ENCODE peak calls at places on chromosomes 16 and 17, in six cellular contexts. O is astrocyte, L is HepG2, I is GM23248, Y is neural progenitor cell, Q is adrenal gland. B is an unnamed sample. For H3K27me3 and H3K9me3, the result is how much of the 10 kb centered on the place peaks cover.

GRCh38 chr17:61459968-61460718 is 7.9 kb downstream of the TBX4 start:
- DNase-seq in O (no peak), L (no peak), I (no peak), Y (no peak), Q (no peak), B (no peak)

GRCh38 chr16:8962393-8963009 is 1.2 kb downstream of the USP7 start:
- DNase-seq in O (no peak), L (no peak), I (peak), Y (peak), Q (no peak), B (no peak)

GRCh38 chr17:75693500-75694481 is 26.7 kb downstream of the SAP30BP start:
- DNase-seq in O (peak), L (no peak), I (peak), Y (peak), Q (peak), B (peak)

GRCh38 chr16:68246671-68247070 is 1.5 kb downstream of the PLA2G15 start:
- DNase-seq in O (no peak), L (no peak), I (peak), Y (no peak), Q (no peak), B (no peak)

GRCh38 chr17:21282231-21282630 is 2.3 kb upstream of the MAP2K3 start:
- DNase-seq in O (peak), L (no peak), I (peak), Y (no peak), Q (peak), B (peak)

GRCh38 chr17:3773511-3773910 is 27.5 kb downstream of the ITGAE start:
- DNase-seq in O (peak), L (no peak), I (peak), Y (no peak), Q (peak), B (peak)

GRCh38 chr17:41160648-41161047 is at the start of gene KRTAP4-4:
- DNase-seq in O (no peak), L (no peak), I (no peak), Y (no peak), Q (no peak), B (no peak)

GRCh38 chr17:700504-701094 is 14.0 kb downstream of the VPS53 start:
- DNase-seq in O (no peak), L (no peak), I (peak), Y (peak), Q (no peak), B (no peak)

GRCh38 chr17:49093131-49093530 is 39.4 kb upstream of the B4GALNT2 start:
- DNase-seq in O (no peak), L (no peak), I (no peak), Y (no peak), Q (no peak), B (no peak)

GRCh38 chr17:79072544-79072943 is 2.1 kb upstream of the ENGASE start:
- DNase-seq in O (no peak), L (no peak), I (no peak), Y (no peak), Q (no peak), B (no peak)

GRCh38 chr17:74659898-74660297 is 36.4 kb upstream of the CD300E start:
- DNase-seq in O (no peak), L (no peak), I (no peak), Y (no peak), Q (no peak), B (no peak)

GRCh38 chr17:61556224-61557188 is 34.5 kb downstream of the NACA2 start:
- DNase-seq in O (peak), L (no peak), I (no peak), Y (no peak), Q (no peak), B (peak)

GRCh38 chr17:77178050-77178449 is 37.3 kb downstream of the SEC14L1 start:
- DNase-seq in O (no peak), L (no peak), I (no peak), Y (no peak), Q (no peak), B (no peak)

GRCh38 chr17:38871247-38871991 is 1.6 kb downstream of the LASP1 start:
- DNase-seq in O (peak), L (peak), I (peak), Y (peak), Q (peak), B (peak)

GRCh38 chr17:49101054-49101534 is 31.5 kb upstream of the B4GALNT2 start:
- DNase-seq in O (peak), L (no peak), I (peak), Y (no peak), Q (no peak), B (no peak)

GRCh38 chr16:13014516-13014915 is 113.1 kb downstream of the SHISA9 start:
- DNase-seq in O (no peak), L (peak), I (no peak), Y (peak), Q (no peak), B (no peak)

GRCh38 chr17:28675980-28676379 is 14.0 kb downstream of the SUPT6H start:
- DNase-seq in O (no peak), L (peak), I (no peak), Y (no peak), Q (no peak), B (no peak)

GRCh38 chr17:416293-417206 is 63.9 kb upstream of the RPH3AL start:
- DNase-seq in O (no peak), L (no peak), I (no peak), Y (no peak), Q (no peak), B (no peak)

DNA sequence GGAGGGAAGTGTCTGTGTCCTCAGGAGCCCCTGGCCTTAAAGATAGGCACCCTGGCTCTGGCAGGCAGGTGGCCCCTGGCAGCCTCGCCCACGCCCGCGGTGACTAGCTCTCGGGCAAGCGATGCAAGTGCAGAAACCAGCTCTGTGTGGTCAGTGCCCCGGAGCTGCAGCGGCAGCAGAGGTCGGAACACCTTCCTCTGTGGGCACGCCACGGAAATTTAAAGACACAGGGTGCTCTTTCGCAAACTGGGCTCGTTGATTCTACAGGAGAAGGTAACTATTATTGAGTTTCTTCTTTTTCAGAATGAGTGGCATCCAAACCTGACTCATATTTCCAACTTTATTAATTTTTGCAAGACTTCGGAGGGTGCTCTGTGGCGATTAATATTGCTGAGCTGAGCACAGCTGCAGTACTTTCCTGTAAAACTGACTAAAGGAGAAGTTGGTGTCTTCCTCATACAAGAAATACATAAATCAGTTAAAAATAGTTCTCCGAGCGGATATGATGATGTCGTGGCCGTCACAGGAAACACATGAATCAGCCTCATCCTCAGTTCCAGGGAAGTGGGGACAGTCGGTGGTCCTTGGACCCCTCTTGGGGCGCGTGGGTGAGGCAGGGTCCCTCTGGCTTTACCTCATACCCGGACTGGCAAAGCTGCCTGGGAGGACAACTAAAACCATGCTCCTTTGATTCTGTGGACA is 120.2 kb downstream of the METRNL start:
- DNase-seq in O (no peak), L (no peak), I (peak), Y (no peak), Q (peak), B (peak)
- H3K27me3 ChIP-seq in O (under half), L (half or more), I (under half), Y (under half), Q (under half), B (under half)

DNA sequence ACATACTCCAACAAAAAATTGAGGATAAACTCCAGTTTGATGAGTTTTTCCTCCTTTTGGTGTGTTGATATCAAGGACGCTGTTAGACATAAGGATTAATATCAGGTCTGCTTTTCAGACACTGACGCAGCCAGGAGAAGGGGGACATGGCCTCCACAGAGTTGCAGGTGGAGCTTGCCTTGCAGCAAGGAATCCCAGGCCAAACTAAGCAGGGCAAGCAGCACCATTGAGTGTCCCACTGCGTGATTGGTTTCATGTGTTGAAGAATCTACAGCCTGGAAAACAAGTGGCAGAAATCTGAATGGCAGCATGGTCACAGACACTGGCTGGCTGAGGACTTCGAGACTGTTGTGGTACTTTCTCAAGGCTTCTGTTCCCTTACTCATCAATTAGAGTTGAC is 777.6 kb downstream of the KCNJ18 start:
- DNase-seq in O (no peak), L (no peak), I (no peak), Y (no peak), Q (no peak), B (no peak)
- H3K9me3 ChIP-seq in O (under half), L (under half), I (under half), Y (under half), Q (under half), B (under half)

DNA sequence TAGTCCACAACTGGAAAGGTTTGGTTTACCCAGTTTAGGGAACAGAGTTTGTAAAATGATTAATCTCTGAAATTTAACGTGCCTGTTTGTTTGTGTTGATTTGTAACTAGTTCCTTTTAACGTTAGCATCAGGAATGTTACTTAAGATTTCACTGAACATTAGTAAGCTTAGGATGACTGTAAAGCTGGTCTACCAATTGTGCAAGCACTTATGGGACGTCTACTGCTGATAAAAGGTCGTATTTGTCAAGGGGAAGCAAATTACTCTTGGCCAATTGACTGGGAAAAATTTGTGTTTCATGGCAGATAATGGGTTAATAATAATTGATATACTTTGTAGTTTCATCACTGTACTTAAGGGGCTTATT is 11.8 kb downstream of the METTL9 start:
- DNase-seq in O (no peak), L (no peak), I (peak), Y (no peak), Q (no peak), B (no peak)
- H3K4me3 ChIP-seq in O (no peak), L (no peak), I (no peak), Y (no peak), Q (no peak), B (no peak)

GRCh38 chr17:80192268-80192667 is 22.4 kb downstream of the CARD14 start:
- DNase-seq in O (no peak), L (peak), I (no peak), Y (no peak), Q (peak), B (no peak)
- H3K27me3 ChIP-seq in O (under half), L (half or more), I (under half), Y (under half), Q (under half), B (under half)

GRCh38 chr16:35310999-35311398 is 1851.6 kb downstream of the TP53TG3F start:
- DNase-seq in O (no peak), L (no peak), I (no peak), Y (no peak), Q (no peak), B (no peak)
- H3K9me3 ChIP-seq in O (under half), L (half or more), I (under half), Y (under half), Q (under half), B (under half)

GRCh38 chr17:67401598-67402504 is 24.8 kb downstream of the PITPNC1 start:
- DNase-seq in O (no peak), L (no peak), I (no peak), Y (no peak), Q (no peak), B (no peak)
- H3K4me3 ChIP-seq in O (no peak), L (no peak), I (no peak), Y (no peak), Q (no peak), B (no peak)

DNA sequence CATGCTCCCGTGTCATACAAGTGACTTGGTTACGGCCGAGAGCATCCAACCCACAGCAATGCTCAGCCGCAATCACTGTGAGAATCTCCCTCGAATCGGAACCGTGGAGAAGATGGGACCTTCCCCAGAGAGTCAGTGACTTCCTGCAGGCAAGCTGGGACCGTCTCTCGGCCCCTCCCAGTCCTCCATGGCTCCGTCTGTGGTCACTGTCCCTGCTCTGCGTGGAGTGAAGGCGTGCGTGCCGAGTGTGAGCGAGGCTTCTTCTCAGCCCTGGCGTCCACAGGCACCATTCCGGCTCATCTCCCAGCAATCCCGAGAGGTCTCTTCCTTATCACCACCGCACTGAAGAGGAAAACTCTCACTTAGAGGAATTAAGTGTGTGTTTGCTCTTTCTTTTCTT is 113.1 kb downstream of the ADCY9 start:
- DNase-seq in O (no peak), L (no peak), I (no peak), Y (no peak), Q (no peak), B (no peak)
- H3K27me3 ChIP-seq in O (under half), L (under half), I (under half), Y (under half), Q (under half), B (under half)

DNA sequence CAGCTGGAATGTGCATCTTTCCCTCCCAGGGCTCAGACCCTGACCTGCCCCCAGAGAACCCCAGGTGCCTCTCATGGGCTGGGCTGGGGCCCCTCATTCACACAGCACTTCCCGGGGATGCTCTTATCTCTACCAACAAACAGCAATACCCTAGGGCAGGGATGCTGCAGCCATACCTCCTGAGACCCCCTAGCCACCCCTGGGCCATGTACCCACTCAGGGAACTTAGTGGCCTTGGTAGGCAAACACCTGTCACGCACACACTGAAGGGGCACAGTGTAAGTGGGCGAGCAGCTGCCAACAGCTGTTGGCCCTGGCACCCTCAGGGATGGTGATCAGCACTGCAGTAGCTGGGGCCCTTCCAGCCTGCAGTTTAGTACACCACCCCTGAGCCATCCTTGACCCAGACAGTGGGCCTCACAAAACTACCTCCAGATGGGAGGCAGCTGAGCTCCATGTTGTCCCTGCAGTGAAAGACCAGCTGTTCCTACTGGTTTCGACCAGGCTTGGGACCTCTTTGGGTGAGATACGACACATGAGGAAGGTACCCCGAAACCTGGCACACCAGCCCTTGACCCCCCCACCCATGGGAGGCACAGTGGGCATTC is 1723.6 kb downstream of the TP53TG3F start:
- DNase-seq in O (no peak), L (no peak), I (no peak), Y (no peak), Q (no peak), B (no peak)
- H3K9me3 ChIP-seq in O (under half), L (half or more), I (under half), Y (under half), Q (under half), B (under half)

GRCh38 chr17:36936455-36936934 is 780 bp upstream of the LHX1 start:
- DNase-seq in O (no peak), L (no peak), I (no peak), Y (peak), Q (no peak), B (no peak)
- H3K4me3 ChIP-seq in O (peak), L (peak), I (no peak), Y (peak), Q (peak), B (peak)